ENCODE peak calls at places on chromosome 3, in nine cellular contexts. W is EH; A is left cardiac atrium; F is A549; Q is G401; Z is stimulated activated CD8-positive, alpha-beta memory T cell treated with anti-CD3 and anti-CD28 coated beads, Interleukin-15, amount 100 ng/mL, for 4 hours; O is MCF 10A; T is T-cell; S is HFF-Myc. K is an unnamed sample.

GRCh38 chr3:10532939-10533730 is 27.7 kb upstream of the ATP2B2 start:
- DNase-seq in T (no peak), S (no peak), O (no peak), Q (no peak), W (no peak), A (no peak), F (no peak), Z (no peak), K (no peak)

GRCh38 chr3:25480811-25481210 is 52.7 kb downstream of the RARB start:
- DNase-seq in F (no peak), A (no peak), Z (no peak), O (no peak), T (no peak), S (no peak), W (peak; percentile 21), Q (no peak), K (no peak)

GRCh38 chr3:123620338-123620737 is 35.5 kb upstream of the HACD2 start:
- DNase-seq in O (no peak), S (no peak), A (no peak), Q (no peak), T (no peak), F (no peak), W (peak; percentile 90), Z (no peak), K (no peak)

GRCh38 chr3:65484964-65485363 is 553.8 kb downstream of the MAGI1 start:
- DNase-seq in S (no peak), Z (no peak), O (no peak), F (no peak), Q (no peak), W (peak; percentile 3), T (no peak), A (no peak), K (no peak)

GRCh38 chr3:4821975-4822374 is 157.3 kb upstream of the BHLHE40 start:
- DNase-seq in O (no peak), F (no peak), A (no peak), Q (no peak), T (peak; percentile 70), S (no peak), W (no peak), Z (peak; percentile 63), K (no peak)

GRCh38 chr3:39327053-39327745 is 2.3 kb upstream of the CCR8 start:
- DNase-seq in Q (no peak), Z (no peak), A (no peak), F (no peak), S (no peak), T (no peak), W (no peak), O (no peak), K (no peak)

GRCh38 chr3:66095295-66096001 is 56.7 kb upstream of the MAGI1 start:
- DNase-seq in O (no peak), W (no peak), Z (no peak), T (no peak), A (no peak), Q (no peak), S (no peak), F (no peak), K (no peak)

GRCh38 chr3:58776231-58776630 is 109.7 kb upstream of the FAM3D start:
- DNase-seq in S (no peak), Q (no peak), A (no peak), O (peak; percentile 1), F (peak; percentile 7), T (no peak), W (no peak), Z (no peak), K (no peak)

GRCh38 chr3:181716916-181717315 is 5.2 kb downstream of the SOX2 start:
- DNase-seq in Z (no peak), A (no peak), S (no peak), Q (no peak), W (no peak), O (no peak), T (no peak), F (no peak), K (no peak)

GRCh38 chr3:158563076-158563475 is 7.9 kb upstream of the MLF1 start:
- DNase-seq in S (no peak), W (no peak), T (no peak), F (no peak), Z (no peak), O (no peak), Q (no peak), A (no peak), K (no peak)

GRCh38 chr3:71428841-71429609 is 154.5 kb downstream of the FOXP1 start:
- DNase-seq in S (no peak), F (no peak), Z (no peak), Q (no peak), O (peak; percentile 74), W (peak; percentile 58), T (no peak), A (peak; percentile 42), K (no peak)

K was measured in Right ventricle myocardium superior.